ENCODE peak calls at places on chromosomes 13 and 19, in four cellular contexts. One of them, this sample, is unnamed.

GRCh38 chr13:99959538-99960230 is 11.9 kb downstream of the ZIC5 start:
- DNase-seq in heart right ventricle: no peak
- DNase-seq in HL-60: no peak
- DNase-seq in HFF-Myc: no peak
- DNase-seq in this sample: no peak

GRCh38 chr13:86830046-86830445 is 841.1 kb upstream of the SLITRK5 start:
- DNase-seq in heart right ventricle: no peak
- DNase-seq in HL-60: no peak
- DNase-seq in HFF-Myc: no peak
- DNase-seq in this sample: no peak

GRCh38 chr19:10228925-10229324 is 2.2 kb downstream of the S1PR2 start:
- DNase-seq in heart right ventricle: no peak
- DNase-seq in HFF-Myc: no peak
- DNase-seq in HL-60: peak
- DNase-seq in this sample: no peak

GRCh38 chr13:101846701-101847100 is 394.2 kb downstream of the ITGBL1 start:
- DNase-seq in heart right ventricle: no peak
- DNase-seq in HL-60: no peak
- DNase-seq in HFF-Myc: no peak
- DNase-seq in this sample: no peak

GRCh38 chr13:72656357-72656756 is 71.1 kb downstream of the MZT1 start:
- DNase-seq in heart right ventricle: no peak
- DNase-seq in HFF-Myc: no peak
- DNase-seq in HL-60: no peak
- DNase-seq in this sample: no peak

GRCh38 chr13:61029064-61029463 is 386.6 kb downstream of the PCDH20 start:
- DNase-seq in HL-60: no peak
- DNase-seq in HFF-Myc: no peak
- DNase-seq in heart right ventricle: no peak
- DNase-seq in this sample: no peak

GRCh38 chr19:50569938-50570540 is 1.8 kb upstream of the LRRC4B start:
- DNase-seq in HFF-Myc: no peak
- DNase-seq in HL-60: no peak
- DNase-seq in heart right ventricle: no peak
- DNase-seq in this sample: no peak

GRCh38 chr13:59890064-59890463 is 273.7 kb downstream of the DIAPH3 start:
- DNase-seq in heart right ventricle: no peak
- DNase-seq in HL-60: no peak
- DNase-seq in HFF-Myc: no peak
- DNase-seq in this sample: no peak

GRCh38 chr13:42373048-42373812 is 101.3 kb downstream of the AKAP11 start:
- DNase-seq in HL-60: no peak
- DNase-seq in heart right ventricle: no peak
- DNase-seq in HFF-Myc: no peak
- DNase-seq in this sample: no peak

GRCh38 chr19:16417660-16418596 is 53.8 kb downstream of the EPS15L1 start:
- DNase-seq in HFF-Myc: no peak
- DNase-seq in HL-60: peak
- DNase-seq in heart right ventricle: peak
- DNase-seq in this sample: peak

GRCh38 chr13:106133025-106133424 is 402.4 kb downstream of the EFNB2 start:
- DNase-seq in HFF-Myc: no peak
- DNase-seq in HL-60: no peak
- DNase-seq in heart right ventricle: no peak
- DNase-seq in this sample: no peak

GRCh38 chr19:49469828-49470614 is 4.0 kb upstream of the FLT3LG start:
- DNase-seq in heart right ventricle: no peak
- DNase-seq in HL-60: peak
- DNase-seq in HFF-Myc: no peak
- DNase-seq in this sample: no peak

GRCh38 chr13:61778531-61778930 is 362.9 kb upstream of the PCDH20 start:
- DNase-seq in HL-60: no peak
- DNase-seq in HFF-Myc: no peak
- DNase-seq in heart right ventricle: no peak
- DNase-seq in this sample: no peak

GRCh38 chr19:50327461-50328256 is 1.5 kb downstream of the KCNC3 start:
- DNase-seq in HFF-Myc: no peak
- DNase-seq in heart right ventricle: no peak
- DNase-seq in HL-60: no peak
- DNase-seq in this sample: no peak

GRCh38 chr13:50783940-50784339 is 59.6 kb downstream of the DLEU7 start:
- DNase-seq in HL-60: no peak
- DNase-seq in heart right ventricle: no peak
- DNase-seq in HFF-Myc: no peak
- DNase-seq in this sample: no peak

GRCh38 chr19:38852231-38853044 is 2.7 kb upstream of the HNRNPL start:
- DNase-seq in HFF-Myc: no peak
- DNase-seq in HL-60: peak
- DNase-seq in heart right ventricle: no peak
- DNase-seq in this sample: peak

GRCh38 chr13:100262404-100262803 is 173.5 kb downstream of the PCCA start:
- DNase-seq in heart right ventricle: no peak
- DNase-seq in HL-60: no peak
- DNase-seq in HFF-Myc: no peak
- DNase-seq in this sample: no peak

GRCh38 chr13:47215741-47216140 is 318.9 kb upstream of the HTR2A start:
- DNase-seq in heart right ventricle: no peak
- DNase-seq in HL-60: no peak
- DNase-seq in HFF-Myc: peak
- DNase-seq in this sample: no peak

GRCh38 chr13:19836472-19836871 is 27.0 kb downstream of the ZMYM5 start:
- DNase-seq in heart right ventricle: no peak
- DNase-seq in HL-60: no peak
- DNase-seq in HFF-Myc: no peak
- DNase-seq in this sample: no peak

GRCh38 chr13:29676535-29676934 is 81.0 kb upstream of the SLC7A1 start:
- DNase-seq in HL-60: no peak
- DNase-seq in heart right ventricle: no peak
- DNase-seq in HFF-Myc: no peak
- DNase-seq in this sample: no peak

GRCh38 chr13:111152836-111153235 is 37.7 kb downstream of the ARHGEF7 start:
- DNase-seq in heart right ventricle: no peak
- DNase-seq in HFF-Myc: no peak
- DNase-seq in HL-60: no peak
- DNase-seq in this sample: no peak

GRCh38 chr13:113034451-113035208 is 65.6 kb downstream of the MCF2L start:
- DNase-seq in HFF-Myc: peak
- DNase-seq in heart right ventricle: peak
- DNase-seq in HL-60: peak
- DNase-seq in this sample: no peak
- TF ChIP-seq CTCF in HFF-Myc: peak
- TF ChIP-seq CTCF in heart right ventricle: peak
- TF ChIP-seq CTCF in HL-60: no peak
- TF ChIP-seq CTCF in this sample: no peak

DNA sequence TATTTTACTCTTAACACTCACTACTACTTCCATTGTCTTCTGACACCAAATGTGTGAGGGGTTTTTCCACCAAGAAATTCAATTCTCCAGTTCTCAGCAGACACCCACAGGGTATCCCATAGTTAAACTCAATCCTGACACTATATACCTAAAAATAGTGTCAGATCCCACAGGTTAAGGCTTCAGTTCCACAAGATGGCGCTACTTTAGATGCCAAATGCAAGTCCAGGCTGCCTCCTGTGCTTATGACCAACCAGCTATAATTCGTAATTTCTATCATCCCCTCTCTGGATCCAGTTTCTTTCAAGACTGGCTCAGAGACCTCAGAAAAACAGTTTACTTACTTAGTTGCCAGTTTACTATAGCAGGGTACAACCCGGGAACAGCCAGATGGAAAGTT is 1146.2 kb upstream of the SPRY2 start:
- DNase-seq in heart right ventricle: no peak
- DNase-seq in HFF-Myc: no peak
- DNase-seq in HL-60: peak
- DNase-seq in this sample: no peak
- TF ChIP-seq CTCF in heart right ventricle: no peak
- TF ChIP-seq CTCF in HFF-Myc: peak
- TF ChIP-seq CTCF in HL-60: no peak
- TF ChIP-seq CTCF in this sample: no peak

GRCh38 chr19:46760363-46760762 is 14.1 kb upstream of the STRN4 start:
- DNase-seq in HFF-Myc: no peak
- DNase-seq in heart right ventricle: no peak
- DNase-seq in HL-60: no peak
- DNase-seq in this sample: no peak

GRCh38 chr19:46761418-46761831 is 15.2 kb upstream of the STRN4 start:
- DNase-seq in heart right ventricle: no peak
- DNase-seq in HL-60: no peak
- DNase-seq in HFF-Myc: peak
- DNase-seq in this sample: no peak

GRCh38 chr19:46764817-46765291 is 18.6 kb upstream of the STRN4 start:
- DNase-seq in HFF-Myc: no peak
- DNase-seq in heart right ventricle: no peak
- DNase-seq in HL-60: no peak
- DNase-seq in this sample: no peak

GRCh38 chr19:46759817-46760333 is 13.6 kb upstream of the STRN4 start:
- DNase-seq in heart right ventricle: no peak
- DNase-seq in HL-60: no peak
- DNase-seq in HFF-Myc: peak
- DNase-seq in this sample: no peak

DNA sequence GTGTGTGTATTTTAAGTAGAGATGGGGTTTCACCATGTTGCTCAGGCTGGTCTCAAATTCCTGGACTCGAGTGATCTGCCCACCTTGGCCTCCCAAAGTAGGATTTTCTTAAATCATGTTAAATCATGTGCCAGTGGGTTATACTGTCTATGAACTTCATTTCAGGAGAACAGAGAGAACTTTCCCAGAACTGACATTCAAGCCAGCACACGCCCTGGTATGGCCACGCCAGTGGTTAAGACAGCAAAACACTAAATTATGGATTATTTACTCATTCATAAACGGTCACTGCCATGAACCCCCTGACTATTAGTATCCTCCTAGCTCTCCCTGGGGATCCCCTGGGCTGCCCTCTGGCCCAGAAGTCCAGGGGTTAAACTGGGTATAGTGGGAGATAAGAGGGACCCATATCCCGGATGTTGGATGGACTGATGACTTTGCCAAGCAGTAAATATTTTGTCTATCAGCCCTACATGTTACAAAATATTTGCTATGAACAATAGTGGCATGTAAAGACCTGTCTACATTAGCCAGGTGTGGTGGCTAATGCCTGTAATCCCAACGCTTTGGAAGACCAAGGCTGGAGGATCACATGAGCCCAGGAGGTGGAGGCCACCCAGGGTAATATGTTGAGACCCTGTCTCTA is 16.1 kb upstream of the STRN4 start:
- DNase-seq in HL-60: no peak
- DNase-seq in HFF-Myc: no peak
- DNase-seq in heart right ventricle: no peak
- DNase-seq in this sample: no peak
- TF ChIP-seq CTCF in HL-60: no peak
- TF ChIP-seq CTCF in HFF-Myc: no peak
- TF ChIP-seq CTCF in heart right ventricle: no peak
- TF ChIP-seq CTCF in this sample: no peak

GRCh38 chr19:3470500-3471128 is 9.7 kb downstream of the SMIM24 start:
- DNase-seq in HL-60: no peak
- DNase-seq in heart right ventricle: no peak
- DNase-seq in HFF-Myc: no peak
- DNase-seq in this sample: no peak

GRCh38 chr19:3467437-3468198 is 12.7 kb downstream of the SMIM24 start:
- DNase-seq in HFF-Myc: no peak
- DNase-seq in heart right ventricle: no peak
- DNase-seq in HL-60: no peak
- DNase-seq in this sample: no peak

GRCh38 chr19:3468211-3468610 is 12.1 kb downstream of the SMIM24 start:
- DNase-seq in HL-60: no peak
- DNase-seq in HFF-Myc: no peak
- DNase-seq in heart right ventricle: no peak
- DNase-seq in this sample: no peak

GRCh38 chr19:3471954-3472655 is 8.2 kb downstream of the SMIM24 start:
- DNase-seq in heart right ventricle: peak
- DNase-seq in HFF-Myc: no peak
- DNase-seq in HL-60: peak
- DNase-seq in this sample: no peak

GRCh38 chr19:3469638-3470499 is 10.5 kb downstream of the SMIM24 start:
- DNase-seq in HFF-Myc: no peak
- DNase-seq in heart right ventricle: no peak
- DNase-seq in HL-60: peak
- DNase-seq in this sample: no peak
- TF ChIP-seq CTCF in HFF-Myc: no peak
- TF ChIP-seq CTCF in heart right ventricle: peak
- TF ChIP-seq CTCF in HL-60: no peak
- TF ChIP-seq CTCF in this sample: no peak

GRCh38 chr19:15173746-15174404 is 26.9 kb downstream of the NOTCH3 start:
- DNase-seq in HL-60: peak
- DNase-seq in heart right ventricle: no peak
- DNase-seq in HFF-Myc: no peak
- DNase-seq in this sample: no peak
- TF ChIP-seq CTCF in HL-60: peak
- TF ChIP-seq CTCF in heart right ventricle: peak
- TF ChIP-seq CTCF in HFF-Myc: peak
- TF ChIP-seq CTCF in this sample: no peak

DNA sequence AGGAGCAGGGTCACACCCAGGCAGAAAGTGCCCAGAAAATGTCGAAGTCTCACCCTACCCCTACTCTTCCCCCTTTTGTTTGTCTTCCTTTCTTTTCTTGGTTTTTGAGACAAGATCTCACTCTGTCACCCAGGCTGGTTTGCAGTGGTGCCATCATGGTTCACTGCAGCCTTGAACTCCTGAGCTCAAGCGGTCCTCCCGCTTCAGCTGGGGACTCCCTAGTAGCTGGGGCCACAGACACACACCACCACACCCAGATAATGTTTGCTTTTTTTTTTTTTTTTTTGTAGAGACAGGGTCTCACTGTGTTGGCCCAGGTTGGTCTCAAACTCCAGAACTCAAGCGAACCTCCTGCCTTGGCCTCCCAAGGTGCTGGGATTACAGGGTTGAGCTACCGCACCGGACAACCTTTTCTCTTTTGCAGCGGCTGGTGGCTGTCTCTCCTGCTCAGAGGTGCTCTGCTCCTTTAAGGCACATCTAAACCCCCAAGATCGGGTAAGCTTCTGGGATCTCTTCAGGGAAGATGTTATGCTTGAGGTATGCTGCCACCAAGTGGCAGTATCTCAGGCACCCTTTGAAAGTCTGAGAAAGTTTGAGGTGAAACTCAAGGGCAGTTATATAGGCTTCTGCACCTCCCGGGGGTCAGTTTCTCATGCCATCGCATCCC is 22.4 kb upstream of the EBI3 start:
- DNase-seq in HFF-Myc: no peak
- DNase-seq in HL-60: no peak
- DNase-seq in heart right ventricle: no peak
- DNase-seq in this sample: no peak
- TF ChIP-seq CTCF in HFF-Myc: peak
- TF ChIP-seq CTCF in HL-60: peak
- TF ChIP-seq CTCF in heart right ventricle: peak
- TF ChIP-seq CTCF in this sample: no peak

GRCh38 chr13:78409172-78409571 is 194.2 kb downstream of the POU4F1 start:
- DNase-seq in HFF-Myc: no peak
- DNase-seq in heart right ventricle: no peak
- DNase-seq in HL-60: no peak
- DNase-seq in this sample: no peak
- TF ChIP-seq CTCF in HFF-Myc: no peak
- TF ChIP-seq CTCF in heart right ventricle: no peak
- TF ChIP-seq CTCF in HL-60: no peak
- TF ChIP-seq CTCF in this sample: no peak